ENCODE peak calls at places on chromosome 14, in ten cellular contexts. M is NCI-H2171, C is ovary, W is posterior vena cava, Q is amygdala, V is OCI-M1, D is colonic mucosa, Z is activated T-cell treated with anti-CD3 and anti-CD28 coated beads for 1 hour, H is nephron progenitor cell, J is neural crest cell. G is an unnamed sample.

GRCh38 chr14:33589334-33589733 is 361.5 kb downstream of the EGLN3 start:
- DNase-seq in M (no peak), C (peak), W (no peak), Q (no peak), V (no peak), D (no peak), Z (no peak), H (no peak), J (no peak), G (no peak)

GRCh38 chr14:73567951-73568885 is 795 bp upstream of the ACOT2 start:
- DNase-seq in M (no peak), C (no peak), W (no peak), Q (no peak), V (no peak), D (no peak), Z (no peak), H (no peak), J (no peak), G (no peak)

GRCh38 chr14:35286707-35287106 is 5.5 kb upstream of the PSMA6 start:
- DNase-seq in M (no peak), C (no peak), W (no peak), Q (no peak), V (no peak), D (no peak), Z (no peak), H (no peak), J (no peak), G (no peak)

GRCh38 chr14:39416072-39416471 is 16.2 kb downstream of the FBXO33 start:
- DNase-seq in M (no peak), C (no peak), W (no peak), Q (no peak), V (no peak), D (no peak), Z (no peak), H (no peak), J (no peak), G (no peak)

GRCh38 chr14:54329082-54329695 is 67.6 kb upstream of the CDKN3 start:
- DNase-seq in M (no peak), C (peak), W (no peak), Q (no peak), V (peak), D (peak), Z (no peak), H (peak), J (peak), G (peak)

GRCh38 chr14:68133856-68134255 is 314.3 kb downstream of the RAD51B start:
- DNase-seq in M (no peak), C (no peak), W (no peak), Q (no peak), V (no peak), D (no peak), Z (no peak), H (no peak), J (no peak), G (no peak)

GRCh38 chr14:71563754-71564153 is 368.5 kb upstream of the RGS6 start:
- DNase-seq in M (peak), C (no peak), W (no peak), Q (no peak), V (no peak), D (no peak), Z (no peak), H (no peak), J (no peak), G (no peak)

GRCh38 chr14:89032086-89032649 is 207.7 kb downstream of the TTC8 start:
- DNase-seq in M (no peak), C (no peak), W (no peak), Q (no peak), V (no peak), D (no peak), Z (no peak), H (no peak), J (no peak), G (no peak)

GRCh38 chr14:104284636-104285482 is 146.5 kb downstream of the KIF26A start:
- DNase-seq in M (no peak), C (no peak), W (peak), Q (no peak), V (no peak), D (no peak), Z (no peak), H (peak), J (no peak), G (no peak)